ENCODE peak calls at places on chromosome 16, in five cellular contexts. V is GM12878, F is WTC11, J is K562, T is HepG2. H is an unnamed sample.

GRCh38 chr16:80527297-80527696 is 13.5 kb upstream of the DYNLRB2 start:
- DNase-seq in F (peak; percentile 62), T (peak; percentile 15), J (peak; percentile 59), V (no peak), H (peak; percentile 66)

GRCh38 chr16:62965831-62966230 is 929.6 kb upstream of the CDH8 start:
- DNase-seq in T (no peak), J (no peak), V (no peak), F (no peak), H (no peak)

GRCh38 chr16:63422633-63423032 is 1386.4 kb upstream of the CDH8 start:
- DNase-seq in T (no peak), F (no peak), J (no peak), V (no peak), H (no peak)

GRCh38 chr16:59905628-59906027 is 1171.5 kb upstream of the GOT2 start:
- DNase-seq in F (no peak), T (no peak), J (no peak), V (no peak), H (no peak)

GRCh38 chr16:19879241-19879792 is 5.3 kb downstream of the GPRC5B start:
- DNase-seq in T (peak; percentile 28), V (no peak), F (peak; percentile 64), J (no peak), H (peak; percentile 56)

GRCh38 chr16:68884391-68884790 is 41.1 kb downstream of the TANGO6 start:
- DNase-seq in T (no peak), V (no peak), J (no peak), F (no peak), H (no peak)

GRCh38 chr16:65306722-65307121 is 184.9 kb upstream of the CDH11 start:
- DNase-seq in V (no peak), F (no peak), T (no peak), J (no peak), H (no peak)

GRCh38 chr16:22188595-22189442 is 17.3 kb upstream of the EEF2K start:
- DNase-seq in J (peak; percentile 82), V (peak; percentile 55), T (peak; percentile 85), F (peak; percentile 69), H (no peak)

GRCh38 chr16:56684256-56684925 is 2.1 kb downstream of the MT1X start:
- DNase-seq in J (no peak), F (no peak), V (no peak), T (no peak), H (no peak)

DNA sequence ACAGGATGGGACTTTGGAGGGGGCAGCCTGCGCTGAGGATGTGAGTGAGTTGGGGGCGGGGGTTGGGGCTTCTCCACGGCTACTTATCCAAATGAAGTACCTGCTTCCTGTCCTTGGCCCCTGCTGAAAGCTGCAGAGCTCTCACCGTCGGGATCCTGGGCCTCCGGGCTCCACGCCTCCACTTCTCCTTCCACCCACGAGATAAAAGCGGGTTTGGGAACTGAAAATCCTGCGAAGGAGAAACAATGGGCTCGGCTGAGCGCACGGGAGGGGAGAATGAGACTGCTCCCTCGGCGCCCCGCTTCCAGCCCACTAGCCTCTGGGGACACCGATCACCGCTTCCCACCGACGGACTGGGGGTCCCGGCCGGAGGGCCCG is 486 bp downstream of the ZNF785 start:
- DNase-seq in T (no peak), J (peak; percentile 56), F (peak; percentile 40), V (no peak), H (no peak)
- TF ChIP-seq ATF3 in T (no peak), J (no peak), F (no peak), V (no peak), H (no peak)

GRCh38 chr16:67349172-67349571 is 22.6 kb downstream of the LRRC36 start:
- DNase-seq in J (peak; percentile 35), V (no peak), T (peak; percentile 53), F (no peak), H (no peak)
- TF ChIP-seq USF2 in J (no peak), V (no peak), T (no peak), F (no peak), H (no peak)

DNA sequence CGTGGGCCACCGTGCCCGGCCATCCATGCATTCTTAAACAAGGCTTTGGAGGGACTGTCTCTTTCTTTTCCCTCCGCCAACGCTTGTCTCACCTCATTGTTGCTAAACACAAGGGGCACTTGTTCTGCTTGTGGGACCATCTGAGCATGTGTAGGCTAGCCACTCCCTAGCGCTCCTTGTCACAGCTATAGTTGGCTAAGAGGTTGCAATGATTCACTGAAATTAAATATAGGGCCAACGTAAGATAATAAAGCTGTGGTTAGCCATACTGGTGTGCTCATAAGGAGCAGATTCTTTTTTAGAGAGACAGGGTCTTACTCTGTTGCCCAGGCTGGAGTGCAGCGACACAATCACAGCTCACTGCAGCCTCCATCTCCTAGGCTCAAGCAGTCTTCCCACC is 41.2 kb downstream of the KIAA0513 start:
- DNase-seq in F (no peak), T (no peak), V (no peak), J (no peak), H (no peak)
- TF ChIP-seq ATF3 in F (no peak), T (no peak), V (no peak), J (no peak), H (no peak)

GRCh38 chr16:76653390-76654026 is 376.3 kb downstream of the CNTNAP4 start:
- DNase-seq in J (peak; percentile 48), F (no peak), V (peak; percentile 9), T (peak; percentile 71), H (no peak)
- TF ChIP-seq USF2 in J (no peak), F (no peak), V (no peak), T (no peak), H (no peak)

DNA sequence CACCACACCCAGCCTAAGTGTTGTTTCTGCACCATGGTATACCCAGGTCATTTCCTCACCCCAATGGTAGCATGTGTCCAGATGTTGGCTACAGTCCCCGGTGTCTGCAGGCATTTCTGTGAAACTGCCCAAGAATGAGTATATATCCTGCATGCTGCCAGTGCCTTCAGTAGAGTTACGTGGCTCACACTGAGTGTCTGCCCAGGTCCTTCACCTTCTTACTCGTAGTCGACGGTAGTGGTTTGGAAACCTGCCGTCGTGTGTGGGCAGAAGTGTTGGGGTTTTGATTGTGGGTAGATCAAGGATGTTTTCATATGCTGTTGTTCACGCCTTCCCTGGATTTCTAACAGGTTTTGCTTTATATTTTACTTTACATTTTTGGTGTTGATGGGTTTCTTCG is 16.8 kb downstream of the TCF25 start:
- DNase-seq in J (no peak), V (no peak), T (no peak), F (no peak), H (no peak)
- TF ChIP-seq ATF3 in J (no peak), V (no peak), T (no peak), F (no peak), H (no peak)

GRCh38 chr16:3645504-3646347 is 8.8 kb upstream of the DNASE1 start:
- DNase-seq in V (no peak), F (peak; percentile 76), T (no peak), J (no peak), H (peak; percentile 39)
- TF ChIP-seq USF2 in V (no peak), F (no peak), T (no peak), J (no peak), H (no peak)

DNA sequence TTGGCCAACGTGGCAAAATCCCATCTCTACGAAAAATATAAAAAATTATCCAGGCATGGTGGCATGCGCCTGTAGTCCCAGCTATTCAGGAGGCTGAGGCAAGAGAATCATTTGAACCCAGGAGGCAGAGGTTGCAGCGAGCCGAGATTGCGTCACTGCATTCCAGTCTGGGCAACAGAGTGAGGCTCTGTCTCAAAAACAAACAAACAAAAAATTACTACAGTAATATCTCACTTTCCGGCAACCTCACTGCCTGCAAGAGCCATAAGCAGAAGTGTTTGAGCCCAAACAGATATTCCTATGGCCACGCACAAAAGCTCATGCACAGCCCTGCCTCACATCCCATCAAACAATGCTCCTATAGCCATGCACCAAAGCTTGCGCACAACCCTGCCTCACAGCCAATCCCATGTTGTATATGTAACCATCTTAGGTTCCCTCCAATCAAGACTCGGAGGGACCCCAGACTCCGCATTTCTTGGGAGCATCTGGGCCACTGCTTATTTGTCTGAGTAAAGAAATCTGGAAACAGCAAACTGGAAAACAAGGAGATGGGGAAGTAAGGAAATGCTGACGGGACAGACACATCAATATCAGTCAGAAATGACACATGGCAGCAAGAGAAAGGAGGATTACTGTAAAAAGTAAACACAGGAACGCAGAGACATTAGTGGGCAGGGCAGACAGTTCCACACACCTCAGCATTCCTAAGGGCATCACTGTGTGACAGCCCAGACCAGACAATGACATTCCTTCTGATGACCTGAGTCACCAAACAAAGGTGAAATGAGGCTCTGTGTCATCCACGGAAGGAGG is 37.1 kb downstream of the TK2 start:
- DNase-seq in T (peak; percentile 93), F (no peak), V (no peak), J (no peak), H (no peak)
- TF ChIP-seq ATF3 in T (peak; percentile 87), F (no peak), V (no peak), J (no peak), H (no peak)